ENCODE peak calls at places on chromosome 11, in eight cellular contexts. P is RWPE2; U is psoas muscle; L is right cardiac atrium; T is CD4-positive, CD25-positive, alpha-beta regulatory T cell; N is aorta; K is pancreas; J is upper lobe of right lung. S is an unnamed sample.
A peak's percentile ranks its signal among the peaks of the same experiment; 100 is the strongest.

GRCh38 chr11:64069401-64070300 is 33.9 kb downstream of the FLRT1 start:
- ATAC-seq in P (no peak), U (no peak), L (no peak), T (no peak), N (no peak), K (no peak), J (no peak), S (no peak)

GRCh38 chr11:122398167-122398566 is 257.4 kb upstream of the UBASH3B start:
- ATAC-seq in P (no peak), U (no peak), L (peak; percentile 81), T (no peak), N (no peak), K (no peak), J (no peak), S (no peak)

GRCh38 chr11:43497144-43497543 is 138.4 kb downstream of the TTC17 start:
- ATAC-seq in P (peak; percentile 29), U (peak; percentile 47), L (no peak), T (no peak), N (no peak), K (no peak), J (no peak), S (no peak)

GRCh38 chr11:104581246-104581980 is 316.8 kb downstream of the CASP12 start:
- ATAC-seq in P (peak; percentile 71), U (no peak), L (no peak), T (no peak), N (no peak), K (no peak), J (no peak), S (no peak)

GRCh38 chr11:78076733-78077403 is 2.8 kb downstream of the NDUFC2 start:
- ATAC-seq in P (no peak), U (no peak), L (no peak), T (no peak), N (no peak), K (no peak), J (no peak), S (no peak)

GRCh38 chr11:124633355-124633754 is 10.7 kb downstream of the TBRG1 start:
- ATAC-seq in P (peak; percentile 61), U (no peak), L (no peak), T (no peak), N (no peak), K (no peak), J (no peak), S (no peak)

GRCh38 chr11:114892381-114893197 is 214.3 kb downstream of the NXPE2 start:
- ATAC-seq in P (no peak), U (no peak), L (no peak), T (no peak), N (no peak), K (no peak), J (no peak), S (no peak)

GRCh38 chr11:59810189-59810910 is at the start of gene MRPL16:
- ATAC-seq in P (peak; percentile 99), U (peak; percentile 99), L (peak; percentile 98), T (peak; percentile 100), N (peak; percentile 97), K (peak; percentile 98), J (peak; percentile 99), S (peak; percentile 97)

GRCh38 chr11:59611570-59612565 is 3.7 kb downstream of the OSBP start:
- ATAC-seq in P (no peak), U (peak; percentile 56), L (no peak), T (no peak), N (no peak), K (peak; percentile 33), J (no peak), S (no peak)

GRCh38 chr11:47523491-47524199 is 29.3 kb downstream of the CELF1 start:
- ATAC-seq in P (peak; percentile 84), U (peak; percentile 91), L (peak; percentile 83), T (peak; percentile 68), N (peak; percentile 88), K (peak; percentile 84), J (peak; percentile 87), S (peak; percentile 79)

GRCh38 chr11:82676483-82677094 is 57.1 kb downstream of the FAM181B start:
- ATAC-seq in P (no peak), U (no peak), L (no peak), T (no peak), N (no peak), K (no peak), J (no peak), S (no peak)

GRCh38 chr11:9700105-9700801 is 36.4 kb downstream of the SWAP70 start:
- ATAC-seq in P (no peak), U (no peak), L (no peak), T (no peak), N (no peak), K (peak; percentile 82), J (no peak), S (no peak)

GRCh38 chr11:120392299-120392698 is 56.1 kb downstream of the ARHGEF12 start:
- ATAC-seq in P (no peak), U (peak; percentile 83), L (no peak), T (no peak), N (no peak), K (no peak), J (no peak), S (no peak)

GRCh38 chr11:48103621-48104561 is 112.7 kb upstream of the OR4B1 start:
- ATAC-seq in P (no peak), U (peak; percentile 72), L (no peak), T (no peak), N (no peak), K (peak; percentile 67), J (no peak), S (no peak)

GRCh38 chr11:90639687-90640086 is 416.8 kb upstream of the CHORDC1 start:
- ATAC-seq in P (peak; percentile 48), U (no peak), L (no peak), T (no peak), N (no peak), K (no peak), J (no peak), S (peak; percentile 31)

GRCh38 chr11:27381238-27381666 is 18.2 kb upstream of the CCDC34 start:
- ATAC-seq in P (no peak), U (no peak), L (no peak), T (no peak), N (no peak), K (peak; percentile 95), J (no peak), S (no peak)

GRCh38 chr11:9878936-9879335 is 215.1 kb downstream of the SWAP70 start:
- ATAC-seq in P (no peak), U (no peak), L (no peak), T (no peak), N (no peak), K (no peak), J (no peak), S (no peak)

GRCh38 chr11:26841818-26842457 is 120.1 kb upstream of the SLC5A12 start:
- ATAC-seq in P (peak; percentile 62), U (peak; percentile 68), L (peak; percentile 62), T (no peak), N (peak; percentile 72), K (no peak), J (no peak), S (peak; percentile 81)

GRCh38 chr11:2525166-2525861 is 80.5 kb downstream of the KCNQ1 start:
- ATAC-seq in P (no peak), U (no peak), L (no peak), T (no peak), N (no peak), K (peak; percentile 7), J (no peak), S (no peak)

GRCh38 chr11:117733311-117733710 is 63.7 kb downstream of the DSCAML1 start:
- ATAC-seq in P (no peak), U (no peak), L (no peak), T (no peak), N (no peak), K (no peak), J (no peak), S (no peak)

GRCh38 chr11:72519220-72519881 is 85.0 kb upstream of the CLPB start:
- ATAC-seq in P (no peak), U (no peak), L (peak; percentile 24), T (peak; percentile 32), N (no peak), K (no peak), J (peak; percentile 43), S (no peak)

GRCh38 chr11:91926967-91927366 is 297.7 kb upstream of the FAT3 start:
- ATAC-seq in P (no peak), U (no peak), L (peak; percentile 80), T (no peak), N (no peak), K (no peak), J (no peak), S (peak; percentile 71)

GRCh38 chr11:16891170-16891569 is 123.0 kb downstream of the PLEKHA7 start:
- ATAC-seq in P (no peak), U (no peak), L (no peak), T (no peak), N (no peak), K (no peak), J (no peak), S (no peak)

GRCh38 chr11:69455969-69456368 is 25.5 kb upstream of the LINC01488 start:
- ATAC-seq in P (no peak), U (no peak), L (no peak), T (no peak), N (peak; percentile 15), K (no peak), J (no peak), S (no peak)

GRCh38 chr11:10208045-10208674 is 85.9 kb downstream of the SBF2 start:
- ATAC-seq in P (peak; percentile 61), U (peak; percentile 82), L (no peak), T (peak; percentile 37), N (peak; percentile 65), K (peak; percentile 91), J (peak; percentile 82), S (peak; percentile 48)

GRCh38 chr11:85187992-85188391 is 439.2 kb downstream of the DLG2 start:
- ATAC-seq in P (no peak), U (no peak), L (no peak), T (no peak), N (no peak), K (no peak), J (no peak), S (no peak)

GRCh38 chr11:86230196-86230813 is 14.2 kb upstream of the EED start:
- ATAC-seq in P (peak; percentile 90), U (no peak), L (no peak), T (no peak), N (no peak), K (no peak), J (no peak), S (no peak)

GRCh38 chr11:20163778-20164133 is 3.5 kb upstream of the DBX1 start:
- ATAC-seq in P (no peak), U (peak; percentile 35), L (no peak), T (no peak), N (no peak), K (no peak), J (no peak), S (no peak)
- H3K27me3 ChIP-seq in P (peaks cover 89% of the 10 kb centered on the region), U (peaks cover 47% of the 10 kb centered on the region), L (peaks cover 9% of the 10 kb centered on the region), T (peaks cover 53% of the 10 kb centered on the region), N (peaks cover 5% of the 10 kb centered on the region), K (peaks cover 19% of the 10 kb centered on the region), J (peaks cover 96% of the 10 kb centered on the region), S (peaks cover 100% of the 10 kb centered on the region)

GRCh38 chr11:12813371-12814225 is 139.4 kb downstream of the TEAD1 start:
- ATAC-seq in P (peak; percentile 57), U (peak; percentile 56), L (peak; percentile 28), T (no peak), N (peak; percentile 15), K (peak; percentile 14), J (peak; percentile 14), S (peak; percentile 58)
- H3K4me1 ChIP-seq in P (peaks cover 54% of the 10 kb centered on the region), U (peaks cover 75% of the 10 kb centered on the region), L (peaks cover 40% of the 10 kb centered on the region), T (no peaks in the 10 kb centered on the region), N (no peaks in the 10 kb centered on the region), K (no peaks in the 10 kb centered on the region), J (peaks cover 41% of the 10 kb centered on the region), S (peaks cover 2% of the 10 kb centered on the region)

GRCh38 chr11:35730254-35730653 is 67.7 kb downstream of the TRIM44 start:
- ATAC-seq in P (no peak), U (no peak), L (no peak), T (no peak), N (no peak), K (no peak), J (no peak), S (no peak)
- H3K9me3 ChIP-seq in P (peaks cover 3% of the 10 kb centered on the region), U (no peaks in the 10 kb centered on the region), L (peaks cover 2% of the 10 kb centered on the region), T (no peaks in the 10 kb centered on the region), N (peaks cover 1% of the 10 kb centered on the region), K (no peaks in the 10 kb centered on the region), J (no peaks in the 10 kb centered on the region), S (peaks cover 18% of the 10 kb centered on the region)

GRCh38 chr11:133984828-133985227 is 28.1 kb upstream of the IGSF9B start:
- ATAC-seq in P (no peak), U (no peak), L (no peak), T (no peak), N (no peak), K (no peak), J (no peak), S (no peak)
- H3K27me3 ChIP-seq in P (peaks cover 6% of the 10 kb centered on the region), U (no peaks in the 10 kb centered on the region), L (no peaks in the 10 kb centered on the region), T (no peaks in the 10 kb centered on the region), N (no peaks in the 10 kb centered on the region), K (no peaks in the 10 kb centered on the region), J (peaks cover 4% of the 10 kb centered on the region), S (no peaks in the 10 kb centered on the region)